ENCODE peak calls at places on chromosomes 7 and 10, in nine cellular contexts. O, C, S, Q, R, K, H, Y and G are unnamed samples.

GRCh38 chr7:40733111-40733510 is 598.3 kb downstream of the SUGCT start:
- DNase-seq in Q (peak; percentile 47), O (no peak), H (no peak), C (no peak), K (no peak), R (no peak), S (no peak), Y (no peak), G (no peak)

GRCh38 chr10:63767512-63767911 is 246.3 kb downstream of the REEP3 start:
- DNase-seq in R (no peak), C (no peak), H (no peak), Y (no peak), O (no peak), S (no peak), Q (no peak), K (no peak), G (no peak)

GRCh38 chr10:33179056-33179455 is 155.4 kb downstream of the NRP1 start:
- DNase-seq in Q (no peak), H (no peak), S (no peak), K (no peak), Y (no peak), O (no peak), C (no peak), R (no peak), G (no peak)

GRCh38 chr10:52318136-52318810 is 4.2 kb downstream of the DKK1 start:
- DNase-seq in Q (no peak), S (no peak), C (no peak), O (no peak), H (no peak), K (no peak), R (no peak), Y (no peak), G (no peak)

GRCh38 chr10:49331431-49331830 is 32.5 kb downstream of the C10orf71 start:
- DNase-seq in R (no peak), Y (no peak), O (no peak), C (no peak), Q (no peak), H (no peak), K (no peak), S (no peak), G (no peak)

GRCh38 chr10:46541017-46541661 is 15.3 kb downstream of the GPRIN2 start:
- DNase-seq in H (peak; percentile 21), Y (peak; percentile 90), C (peak; percentile 60), K (peak; percentile 96), S (peak; percentile 55), R (no peak), O (peak; percentile 21), Q (peak; percentile 84), G (peak; percentile 5)

GRCh38 chr7:96266580-96266979 is 55.3 kb downstream of the SLC25A13 start:
- DNase-seq in Y (no peak), R (no peak), K (no peak), S (no peak), O (no peak), Q (no peak), C (no peak), H (no peak), G (no peak)

GRCh38 chr10:100621360-100622205 is 85.8 kb downstream of the HIF1AN start:
- DNase-seq in C (no peak), Q (peak; percentile 56), O (no peak), Y (no peak), R (no peak), K (no peak), S (no peak), H (no peak), G (peak; percentile 59)

GRCh38 chr10:22244001-22244400 is 26.2 kb upstream of the EBLN1 start:
- DNase-seq in H (no peak), O (no peak), Q (no peak), S (peak; percentile 11), C (no peak), R (no peak), Y (no peak), K (no peak), G (peak; percentile 33)

GRCh38 chr10:4062751-4063150 is 277.7 kb upstream of the KLF6 start:
- DNase-seq in Q (no peak), K (no peak), S (no peak), C (no peak), Y (no peak), H (no peak), O (no peak), R (no peak), G (no peak)

GRCh38 chr7:146397141-146397540 is 280.5 kb downstream of the CNTNAP2 start:
- DNase-seq in S (no peak), Q (no peak), Y (no peak), O (no peak), K (no peak), R (no peak), H (no peak), C (no peak), G (no peak)

GRCh38 chr7:111076205-111076604 is 14.7 kb upstream of the LRRN3 start:
- DNase-seq in K (no peak), O (no peak), R (no peak), H (no peak), Y (no peak), C (no peak), Q (no peak), S (no peak), G (peak; percentile 72)

GRCh38 chr10:53808677-53809076 is 992.4 kb downstream of the PCDH15 start:
- DNase-seq in K (no peak), C (no peak), S (peak; percentile 6), Y (no peak), R (no peak), H (no peak), O (no peak), Q (no peak), G (no peak)

GRCh38 chr7:291302-292092 is 1.5 kb downstream of the FOXL3 start:
- DNase-seq in S (no peak), Q (no peak), Y (no peak), H (no peak), R (no peak), C (no peak), O (no peak), K (no peak), G (no peak)

GRCh38 chr7:140640060-140640611 is 477 bp downstream of the DENND2A start:
- DNase-seq in O (peak; percentile 57), Q (peak; percentile 91), Y (peak; percentile 76), K (peak; percentile 57), H (no peak), S (no peak), C (peak; percentile 61), R (no peak), G (no peak)

GRCh38 chr7:104241135-104241534 is 33.3 kb upstream of the ORC5 start:
- DNase-seq in C (no peak), S (no peak), K (no peak), O (no peak), R (no peak), Y (no peak), H (no peak), Q (no peak), G (no peak)

GRCh38 chr7:128031901-128032604 is 816 bp upstream of the LRRC4 start:
- DNase-seq in S (no peak), R (no peak), Q (peak; percentile 92), C (peak; percentile 77), Y (peak; percentile 90), O (peak; percentile 56), K (no peak), H (no peak), G (peak; percentile 76)

GRCh38 chr7:128029405-128029995 is 1.7 kb downstream of the LRRC4 start:
- DNase-seq in Q (no peak), R (no peak), O (no peak), C (no peak), S (no peak), K (no peak), H (no peak), Y (no peak), G (no peak)

GRCh38 chr7:128032605-128033235 is 1.5 kb upstream of the LRRC4 start:
- DNase-seq in C (peak; percentile 40), Q (no peak), O (peak; percentile 43), K (no peak), Y (no peak), H (no peak), R (no peak), S (no peak), G (peak; percentile 47)

GRCh38 chr7:128030263-128030998 is 806 bp downstream of the LRRC4 start:
- DNase-seq in C (no peak), Y (peak; percentile 76), S (no peak), R (no peak), Q (peak; percentile 50), K (no peak), H (no peak), O (no peak), G (no peak)

GRCh38 chr7:128030999-128031681 is at the start of gene LRRC4:
- DNase-seq in Q (peak; percentile 90), H (no peak), R (no peak), O (no peak), K (no peak), C (peak; percentile 81), S (peak; percentile 26), Y (peak; percentile 85), G (peak; percentile 43)
- TF ChIP-seq CTCF in Q (peak; percentile 24), H (peak; percentile 16), R (no peak), O (no peak), K (no peak), C (no peak), S (no peak), Y (peak; percentile 31), G (no peak)

DNA sequence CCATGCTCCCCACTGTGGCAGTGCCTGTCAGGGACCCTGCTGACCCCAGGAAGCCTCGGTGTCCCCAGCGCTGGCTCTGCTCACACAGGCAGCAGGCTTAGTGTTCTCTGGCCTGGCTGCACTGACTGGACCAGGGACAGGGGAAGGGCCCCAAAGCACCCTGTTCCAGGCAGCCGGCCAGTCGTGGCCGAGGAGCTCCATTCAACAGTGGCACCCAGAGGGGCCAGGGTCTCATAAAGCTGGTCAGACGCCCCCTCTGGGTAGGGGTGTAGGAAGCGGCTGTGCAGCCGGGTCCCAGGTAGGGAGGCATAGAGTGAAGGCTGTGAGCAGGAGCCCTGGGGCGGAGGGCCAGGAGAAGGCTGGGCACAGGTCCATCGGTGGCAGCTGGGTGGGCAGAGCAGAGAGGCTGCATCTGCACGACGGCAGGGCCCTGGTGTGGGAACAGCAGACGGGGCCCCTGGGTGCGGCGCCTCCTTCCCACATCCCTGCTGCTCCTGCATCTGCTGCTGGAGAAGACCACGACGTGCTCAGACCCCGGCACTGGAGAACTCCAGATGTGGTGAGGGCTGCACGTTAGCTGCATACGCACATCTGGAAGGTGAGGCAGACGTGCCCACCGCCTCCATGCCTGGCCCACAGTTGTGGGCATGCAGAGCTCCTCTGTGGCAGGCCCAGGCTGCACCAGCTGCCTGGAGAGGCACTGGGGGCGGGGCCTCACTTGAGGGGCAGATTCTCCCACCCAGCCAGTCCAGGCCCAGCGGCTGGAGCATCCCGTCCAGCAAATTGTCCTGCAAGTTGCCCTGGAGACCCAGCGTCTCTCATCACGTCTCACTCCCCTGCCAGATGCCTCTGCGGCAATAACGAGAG is 25.1 kb downstream of the MNX1 start:
- DNase-seq in S (no peak), R (no peak), Q (peak; percentile 42), Y (no peak), H (no peak), C (no peak), K (no peak), O (no peak), G (no peak)
- TF ChIP-seq CTCF in S (no peak), R (no peak), Q (no peak), Y (no peak), H (no peak), C (no peak), K (no peak), O (no peak), G (no peak)

GRCh38 chr10:109889867-109890266 is 33.4 kb downstream of the XPNPEP1 start:
- DNase-seq in Y (no peak), C (no peak), Q (no peak), R (no peak), O (no peak), S (no peak), K (no peak), H (no peak), G (no peak)
- TF ChIP-seq CTCF in Y (no peak), C (no peak), Q (no peak), R (no peak), O (no peak), S (no peak), K (no peak), H (no peak), G (no peak)

GRCh38 chr7:51354897-51355296 is 38.3 kb upstream of the COBL start:
- DNase-seq in Y (no peak), H (no peak), Q (no peak), S (no peak), R (no peak), C (no peak), K (no peak), O (no peak), G (peak; percentile 17)
- TF ChIP-seq CTCF in Y (peak; percentile 28), H (no peak), Q (no peak), S (peak; percentile 47), R (no peak), C (no peak), K (no peak), O (no peak), G (no peak)